ENCODE peak calls at places on chromosomes 3 and 15, in five cellular contexts. E is GM12878, Z is K562, Q is H1, K is HCT116. O is an unnamed sample.

GRCh38 chr3:125398952-125399351 is 23.8 kb upstream of the ZNF148 start:
- DNase-seq in E (no peak), Z (no peak), Q (no peak), K (no peak), O (no peak)

GRCh38 chr15:89998141-89998661 is 2.9 kb upstream of the ZNF710 start:
- DNase-seq in E (no peak), Z (peak), Q (no peak), K (peak), O (peak)

GRCh38 chr15:90620379-90621134 is 90.8 kb downstream of the CRTC3 start:
- DNase-seq in E (peak), Z (peak), Q (no peak), K (no peak), O (no peak)

GRCh38 chr3:192637803-192638202 is 89.5 kb downstream of the FGF12 start:
- DNase-seq in E (no peak), Z (no peak), Q (no peak), K (no peak), O (no peak)

GRCh38 chr3:31561891-31562290 is 29.2 kb downstream of the STT3B start:
- DNase-seq in E (no peak), Z (no peak), Q (no peak), K (no peak), O (no peak)

GRCh38 chr3:172868565-172869172 is 118.1 kb downstream of the ECT2 start:
- DNase-seq in E (no peak), Z (no peak), Q (no peak), K (no peak), O (no peak)

GRCh38 chr3:57060089-57060829 is at the start of gene SPATA12:
- DNase-seq in E (no peak), Z (peak), Q (peak), K (peak), O (peak)

GRCh38 chr3:10187944-10188343 is 23.2 kb downstream of the IRAK2 start:
- DNase-seq in E (no peak), Z (no peak), Q (no peak), K (no peak), O (no peak)

GRCh38 chr3:50221413-50222168 is 14.4 kb upstream of the GNAI2 start:
- DNase-seq in E (no peak), Z (no peak), Q (peak), K (no peak), O (no peak)

GRCh38 chr3:126982125-126982521 is 792 bp upstream of the PLXNA1 start:
- DNase-seq in E (peak), Z (peak), Q (no peak), K (no peak), O (no peak)

GRCh38 chr3:168467085-168467714 is 371.5 kb upstream of the GOLIM4 start:
- DNase-seq in E (peak), Z (no peak), Q (no peak), K (no peak), O (peak)

GRCh38 chr3:190504354-190505125 is 9.3 kb upstream of the IL1RAP start:
- DNase-seq in E (no peak), Z (no peak), Q (no peak), K (no peak), O (no peak)

GRCh38 chr15:91422704-91423254 is 322.7 kb downstream of the SV2B start:
- DNase-seq in E (no peak), Z (no peak), Q (no peak), K (no peak), O (no peak)

GRCh38 chr15:92158426-92158825 is 235.3 kb upstream of the ST8SIA2 start:
- DNase-seq in E (peak), Z (no peak), Q (peak), K (peak), O (peak)

GRCh38 chr3:7876741-7877297 is 624.8 kb upstream of the LMCD1 start:
- DNase-seq in E (no peak), Z (no peak), Q (no peak), K (peak), O (no peak)
- TF ChIP-seq RAD21 in E (no peak), Z (no peak), Q (no peak), K (peak), O (no peak)

GRCh38 chr3:32570426-32571191 is at the start of gene DYNC1LI1:
- DNase-seq in E (peak), Z (peak), Q (peak), K (peak), O (peak)

GRCh38 chr3:32568953-32569352 is 1.7 kb downstream of the DYNC1LI1 start:
- DNase-seq in E (no peak), Z (no peak), Q (no peak), K (no peak), O (no peak)

GRCh38 chr3:32564195-32564594 is 6.5 kb downstream of the DYNC1LI1 start:
- DNase-seq in E (no peak), Z (no peak), Q (no peak), K (no peak), O (no peak)

GRCh38 chr3:32571192-32571485 is 481 bp upstream of the DYNC1LI1 start:
- DNase-seq in E (no peak), Z (no peak), Q (no peak), K (no peak), O (no peak)

GRCh38 chr3:32569540-32570425 is 875 bp downstream of the DYNC1LI1 start:
- DNase-seq in E (no peak), Z (peak), Q (peak), K (no peak), O (peak)
- TF ChIP-seq RAD21 in E (no peak), Z (no peak), Q (no peak), K (no peak), O (no peak)

GRCh38 chr15:64921711-64922110 is 10.0 kb downstream of the ANKDD1A start:
- DNase-seq in E (no peak), Z (no peak), Q (no peak), K (no peak), O (no peak)
- TF ChIP-seq RAD21 in E (no peak), Z (no peak), Q (no peak), K (no peak), O (no peak)

GRCh38 chr3:46468758-46469600 is 4.3 kb upstream of the LTF start:
- DNase-seq in E (no peak), Z (no peak), Q (peak), K (no peak), O (no peak)
- TF ChIP-seq RAD21 in E (no peak), Z (no peak), Q (no peak), K (no peak), O (no peak)

DNA sequence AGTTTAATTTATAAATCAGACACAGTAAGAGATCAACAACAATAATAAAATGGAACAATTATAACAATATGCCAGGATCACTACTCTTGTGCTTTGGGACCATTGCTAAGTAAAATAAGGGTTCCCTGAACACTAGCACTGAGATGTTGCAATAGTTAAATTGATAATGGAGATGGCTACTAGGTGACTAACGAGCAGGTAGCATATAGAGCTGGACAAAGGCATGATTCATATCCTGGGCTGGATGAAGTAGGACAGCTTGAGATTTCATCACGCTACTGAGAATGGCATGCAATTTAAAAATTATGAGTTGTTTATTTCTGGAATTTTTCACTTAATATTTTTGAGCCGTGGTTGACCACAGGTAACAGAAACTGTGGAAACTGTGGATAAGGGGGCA is 20.7 kb upstream of the MYZAP start:
- DNase-seq in E (no peak), Z (no peak), Q (no peak), K (peak), O (peak)
- TF ChIP-seq RAD21 in E (no peak), Z (no peak), Q (no peak), K (no peak), O (no peak)

O was measured in A549.